ENCODE peak calls at places on chromosomes 7 and 10, in four cellular contexts. M is right atrium auricular region, H is body of pancreas, L is A549. P is an unnamed sample.

GRCh38 chr7:2627258-2628136 is 4.3 kb upstream of the TTYH3 start:
- DNase-seq in H (no peak), L (no peak), M (no peak), P (no peak)

GRCh38 chr10:119687192-119688032 is 36.2 kb downstream of the BAG3 start:
- DNase-seq in L (no peak), M (no peak), H (no peak), P (no peak)

GRCh38 chr10:7891634-7892033 is 73.3 kb downstream of the TAF3 start:
- DNase-seq in M (no peak), H (no peak), L (no peak), P (no peak)

GRCh38 chr10:64506963-64507362 is 985.8 kb downstream of the REEP3 start:
- DNase-seq in L (no peak), M (no peak), H (no peak), P (no peak)

GRCh38 chr10:6574777-6575176 is 5.3 kb downstream of the PRKCQ start:
- DNase-seq in L (no peak), M (no peak), H (no peak), P (no peak)

GRCh38 chr7:139681463-139681755 is 96.4 kb downstream of the HIPK2 start:
- DNase-seq in M (no peak), L (no peak), H (no peak), P (no peak)

GRCh38 chr7:157627033-157627432 is 290.2 kb downstream of the DNAJB6 start:
- DNase-seq in M (no peak), H (no peak), L (no peak), P (no peak)

GRCh38 chr7:98935811-98936210 is 57.5 kb downstream of the TRRAP start:
- DNase-seq in M (no peak), L (no peak), H (no peak), P (no peak)

GRCh38 chr10:62811159-62811875 is 4.8 kb downstream of the EGR2 start:
- DNase-seq in L (no peak), M (no peak), H (no peak), P (no peak)

GRCh38 chr10:6473901-6474370 is 106.1 kb downstream of the PRKCQ start:
- DNase-seq in L (no peak), H (no peak), M (no peak), P (no peak)

GRCh38 chr7:9937944-9938631 is 1035.6 kb upstream of the PHF14 start:
- DNase-seq in L (no peak), H (peak; percentile 9), M (no peak), P (no peak)

DNA sequence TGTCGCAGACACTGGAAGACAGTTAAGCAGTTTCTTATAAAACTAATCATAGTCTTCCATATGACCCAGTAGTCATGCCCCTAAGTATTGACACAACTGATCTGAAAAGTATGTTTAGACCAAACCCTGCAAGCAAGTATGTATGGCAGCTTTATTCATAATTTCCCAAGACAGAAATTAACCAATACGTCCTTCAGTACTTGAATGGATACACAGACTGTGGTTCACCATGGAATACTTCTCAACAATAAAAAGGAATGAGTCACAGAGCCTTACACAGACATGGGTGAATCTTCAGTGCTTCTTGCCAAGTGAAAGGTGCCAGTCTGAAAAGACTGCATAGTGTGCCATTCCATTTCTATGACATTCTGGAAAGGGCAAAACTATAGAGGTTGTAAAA is 50.2 kb upstream of the AKR1E2 start:
- DNase-seq in L (peak; percentile 12), H (no peak), M (no peak), P (no peak)
- H3K27ac ChIP-seq in L (peak overlapping the region; percentile 66), H (no peak overlapping the region), M (no peak overlapping the region), P (no peak overlapping the region)

GRCh38 chr7:91883676-91884362 is 3.3 kb upstream of the MTERF1 start:
- DNase-seq in M (no peak), H (no peak), L (no peak), P (no peak)

GRCh38 chr7:91876391-91877133 is 3.9 kb downstream of the MTERF1 start:
- DNase-seq in M (no peak), L (peak; percentile 7), H (no peak), P (no peak)

GRCh38 chr7:91875851-91876250 is 4.7 kb downstream of the MTERF1 start:
- DNase-seq in L (no peak), M (no peak), H (no peak), P (no peak)

GRCh38 chr7:91880413-91881241 is at the start of gene MTERF1:
- DNase-seq in H (peak; percentile 94), M (peak; percentile 88), L (peak; percentile 78), P (peak; percentile 92)

GRCh38 chr7:91880016-91880412 is 488 bp downstream of the MTERF1 start:
- DNase-seq in H (no peak), L (no peak), M (no peak), P (no peak)
- H3K27ac ChIP-seq in H (peak overlapping the region; percentile 67), L (peak overlapping the region; percentile 89), M (peak overlapping the region; percentile 69), P (peak overlapping the region; percentile 65)

GRCh38 chr7:112430649-112431048 is 19.6 kb upstream of the IFRD1 start:
- DNase-seq in L (no peak), M (no peak), H (no peak), P (no peak)
- H3K27ac ChIP-seq in L (no peak overlapping the region), M (no peak overlapping the region), H (no peak overlapping the region), P (no peak overlapping the region)

GRCh38 chr7:90708841-90709317 is 112.8 kb downstream of the CDK14 start:
- DNase-seq in L (no peak), M (no peak), H (peak; percentile 79), P (peak; percentile 46)

GRCh38 chr7:90706067-90706716 is 110.1 kb downstream of the CDK14 start:
- DNase-seq in H (no peak), M (no peak), L (no peak), P (no peak)

GRCh38 chr7:90713628-90714027 is 117.5 kb downstream of the CDK14 start:
- DNase-seq in M (no peak), L (no peak), H (no peak), P (no peak)

GRCh38 chr7:90709501-90710465 is 113.7 kb downstream of the CDK14 start:
- DNase-seq in L (no peak), M (no peak), H (peak; percentile 58), P (no peak)

DNA sequence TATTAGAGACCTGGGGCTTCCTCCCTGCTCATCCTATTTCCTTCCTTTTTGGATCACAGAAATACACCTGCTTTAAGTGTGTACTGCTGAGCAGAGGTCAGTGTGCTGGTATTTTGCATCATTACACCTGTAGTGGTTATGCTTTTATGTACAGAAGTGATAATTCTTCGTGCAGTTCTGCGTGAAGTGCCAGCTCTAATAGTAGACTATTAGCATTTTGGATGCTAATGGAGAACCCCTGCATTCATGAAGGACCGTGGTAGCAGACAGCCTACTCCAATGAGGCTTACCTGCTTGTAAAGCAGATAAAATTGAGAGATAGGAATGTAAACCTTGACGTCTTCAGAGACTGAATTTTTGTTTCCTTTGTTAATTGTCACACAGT is 114.3 kb downstream of the CDK14 start:
- DNase-seq in H (no peak), M (no peak), L (no peak), P (no peak)
- H3K27ac ChIP-seq in H (peak overlapping the region; percentile 90), M (no peak overlapping the region), L (no peak overlapping the region), P (no peak overlapping the region)

GRCh38 chr7:152336754-152337368 is 98.9 kb downstream of the KMT2C start:
- DNase-seq in M (no peak), H (peak; percentile 18), L (peak; percentile 53), P (peak; percentile 6)
- H3K27ac ChIP-seq in M (no peak overlapping the region), H (no peak overlapping the region), L (no peak overlapping the region), P (no peak overlapping the region)

DNA sequence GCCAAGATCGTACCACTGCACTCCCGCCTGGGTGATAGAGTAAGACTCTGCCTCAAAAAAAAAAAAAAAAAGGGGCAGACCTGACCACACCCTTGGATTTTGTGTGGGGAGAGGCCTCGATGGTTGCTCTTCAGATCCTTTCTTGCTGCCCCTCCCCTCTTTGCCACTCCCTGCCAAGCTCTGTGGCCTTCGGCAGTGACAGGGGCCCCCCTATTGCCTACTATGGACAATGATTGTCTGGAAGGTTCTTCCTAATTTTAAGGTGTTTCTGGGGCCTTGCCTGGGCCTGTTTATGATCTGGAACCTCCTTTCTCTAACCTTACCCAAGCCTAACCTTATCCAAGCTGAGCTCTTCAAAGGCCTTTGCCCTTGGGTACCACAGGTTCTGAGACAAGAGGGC is 766 bp downstream of the PRF1 start:
- DNase-seq in H (no peak), M (peak; percentile 5), L (no peak), P (no peak)
- H3K27ac ChIP-seq in H (no peak overlapping the region), M (no peak overlapping the region), L (no peak overlapping the region), P (no peak overlapping the region)

GRCh38 chr10:100182281-100182680 is 3.5 kb downstream of the ERLIN1 start:
- DNase-seq in M (no peak), L (no peak), H (no peak), P (no peak)
- H3K27ac ChIP-seq in M (no peak overlapping the region), L (no peak overlapping the region), H (no peak overlapping the region), P (no peak overlapping the region)

GRCh38 chr7:134727711-134728110 is 51.7 kb upstream of the CALD1 start:
- DNase-seq in M (no peak), H (no peak), L (no peak), P (no peak)

GRCh38 chr7:134732739-134733138 is 46.7 kb upstream of the CALD1 start:
- DNase-seq in H (no peak), L (no peak), M (no peak), P (no peak)

GRCh38 chr7:134731616-134732015 is 47.8 kb upstream of the CALD1 start:
- DNase-seq in H (no peak), M (no peak), L (no peak), P (no peak)

GRCh38 chr7:134730359-134730758 is 49.1 kb upstream of the CALD1 start:
- DNase-seq in H (no peak), L (no peak), M (no peak), P (no peak)

DNA sequence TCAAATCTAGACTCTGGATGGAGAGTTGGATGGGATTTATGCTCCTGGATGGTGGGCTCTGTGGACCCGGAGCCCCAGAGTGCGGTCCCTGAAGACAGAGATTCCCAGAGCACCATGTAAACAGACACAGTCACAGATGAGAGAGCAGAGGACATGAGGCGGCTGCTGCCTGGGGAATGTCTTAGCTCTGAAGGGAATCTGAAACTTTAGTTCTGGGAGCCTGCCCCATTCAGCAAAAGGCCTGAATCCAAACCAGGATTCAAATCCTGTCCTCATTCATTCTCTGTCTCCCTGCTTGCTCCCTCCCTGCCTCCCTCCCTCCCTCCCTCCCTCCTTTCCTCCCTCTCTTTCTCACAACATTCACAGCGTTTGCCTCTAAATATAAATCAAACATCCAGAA is 49.5 kb upstream of the CALD1 start:
- DNase-seq in L (no peak), H (no peak), M (no peak), P (no peak)
- H3K27ac ChIP-seq in L (no peak overlapping the region), H (no peak overlapping the region), M (peak overlapping the region; percentile 58), P (no peak overlapping the region)

GRCh38 chr10:95263864-95264226 is 27.0 kb downstream of the PDLIM1 start:
- DNase-seq in L (no peak), M (peak; percentile 53), H (no peak), P (no peak)
- H3K27ac ChIP-seq in L (peak overlapping the region; percentile 90), M (no peak overlapping the region), H (no peak overlapping the region), P (no peak overlapping the region)

DNA sequence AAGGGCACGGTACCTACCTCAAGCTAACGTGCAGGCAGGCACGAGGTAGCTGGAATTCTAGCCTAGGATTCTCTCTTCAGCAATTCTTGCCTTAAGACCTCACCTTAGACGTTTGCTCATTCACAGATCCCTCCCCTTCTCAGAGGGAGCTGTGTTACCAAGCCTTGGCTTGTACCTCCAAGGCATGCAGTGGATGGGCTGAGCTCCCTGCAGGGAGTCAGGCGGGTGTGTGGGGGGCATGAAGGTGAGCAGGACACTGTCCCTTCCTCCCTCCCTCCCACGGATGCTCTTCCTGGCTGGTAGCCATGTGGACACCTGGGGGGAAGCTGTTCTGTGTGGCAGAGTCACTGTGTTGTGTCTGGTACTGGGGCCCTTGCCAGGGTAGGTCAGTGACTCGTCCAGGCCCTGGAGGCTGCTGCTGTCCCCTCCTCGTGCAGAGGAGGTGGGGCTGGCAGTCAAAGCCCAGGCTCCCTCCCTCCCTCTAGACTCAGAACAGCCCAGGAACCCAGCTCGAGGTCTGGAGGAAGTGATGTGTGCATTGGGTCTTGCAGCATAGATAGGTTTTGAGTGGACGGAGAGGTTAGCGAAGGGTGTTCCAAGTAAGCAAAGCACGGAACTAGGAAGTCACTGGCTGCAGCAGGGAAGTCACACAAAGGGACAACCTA is 222.2 kb upstream of the SH2B2 start:
- DNase-seq in M (no peak), H (no peak), L (peak; percentile 24), P (no peak)
- H3K27ac ChIP-seq in M (no peak overlapping the region), H (no peak overlapping the region), L (peak overlapping the region; percentile 81), P (no peak overlapping the region)

P was measured in substantia nigra.